ENCODE peak calls at places on chromosomes 6 and 20, in six cellular contexts. U, G, A, C, V and O are unnamed samples.

GRCh38 chr6:170443151-170443662 is 109.9 kb downstream of the PSMB1 start:
- DNase-seq in A (no peak), U (no peak), C (no peak), G (no peak), V (no peak), O (no peak)

GRCh38 chr6:147837540-147837939 is 329.1 kb downstream of the SAMD5 start:
- DNase-seq in V (no peak), G (no peak), C (no peak), A (no peak), U (no peak), O (no peak)

GRCh38 chr6:167705211-167705750 is 121.4 kb upstream of the AFDN start:
- DNase-seq in G (no peak), A (no peak), C (peak), U (no peak), V (no peak), O (no peak)

GRCh38 chr6:30884521-30885480 is 482 bp downstream of the DDR1 start:
- DNase-seq in V (peak), C (peak), G (no peak), U (peak), A (peak), O (no peak)

GRCh38 chr6:35280903-35281302 is 16.7 kb upstream of the DEF6 start:
- DNase-seq in G (no peak), C (no peak), V (no peak), U (no peak), A (no peak), O (no peak)

GRCh38 chr20:14865169-14865568 is 527.8 kb upstream of the FLRT3 start:
- DNase-seq in A (no peak), U (no peak), G (no peak), C (no peak), V (no peak), O (no peak)

GRCh38 chr20:62918830-62919229 is 7.5 kb downstream of the DIDO1 start:
- DNase-seq in U (no peak), G (peak), A (no peak), C (peak), V (no peak), O (peak)

GRCh38 chr20:47213960-47214359 is 142.5 kb downstream of the ZMYND8 start:
- DNase-seq in U (no peak), G (no peak), A (no peak), V (no peak), C (no peak), O (no peak)

GRCh38 chr6:107652526-107653182 is 162.7 kb downstream of the SOBP start:
- DNase-seq in A (no peak), G (no peak), C (no peak), U (no peak), V (no peak), O (no peak)